ENCODE peak calls at places on chromosomes 6 and 20, in eight cellular contexts. One of them, this sample, is unnamed.

GRCh38 chr6:150813319-150813992 is 52.0 kb upstream of the MTHFD1L start:
- DNase-seq in right lobe of liver: no peak
- DNase-seq in Panc1: no peak
- DNase-seq in activated CD4-positive, alpha-beta T cell treated with anti-CD3 and anti-CD28 coated beads for 36 hours: peak
- DNase-seq in Caki2: peak
- DNase-seq in mucosa of gallbladder: no peak
- DNase-seq in PC-9: peak
- DNase-seq in RCC 7860: no peak
- DNase-seq in this sample: no peak

GRCh38 chr20:61940976-61941720 is 124.5 kb downstream of the TAF4 start:
- DNase-seq in right lobe of liver: no peak
- DNase-seq in Panc1: no peak
- DNase-seq in activated CD4-positive, alpha-beta T cell treated with anti-CD3 and anti-CD28 coated beads for 36 hours: no peak
- DNase-seq in Caki2: no peak
- DNase-seq in mucosa of gallbladder: no peak
- DNase-seq in PC-9: no peak
- DNase-seq in RCC 7860: no peak
- DNase-seq in this sample: no peak

GRCh38 chr20:33915726-33916331 is 77.9 kb upstream of the RALY start:
- DNase-seq in right lobe of liver: peak
- DNase-seq in Panc1: peak
- DNase-seq in activated CD4-positive, alpha-beta T cell treated with anti-CD3 and anti-CD28 coated beads for 36 hours: peak
- DNase-seq in Caki2: no peak
- DNase-seq in mucosa of gallbladder: peak
- DNase-seq in PC-9: peak
- DNase-seq in RCC 7860: no peak
- DNase-seq in this sample: no peak

GRCh38 chr20:13533946-13534345 is 104.8 kb downstream of the TASP1 start:
- DNase-seq in right lobe of liver: no peak
- DNase-seq in Panc1: no peak
- DNase-seq in activated CD4-positive, alpha-beta T cell treated with anti-CD3 and anti-CD28 coated beads for 36 hours: no peak
- DNase-seq in Caki2: no peak
- DNase-seq in mucosa of gallbladder: no peak
- DNase-seq in PC-9: no peak
- DNase-seq in RCC 7860: peak
- DNase-seq in this sample: no peak

GRCh38 chr20:23889775-23890187 is 10.2 kb upstream of the CST5 start:
- DNase-seq in right lobe of liver: peak
- DNase-seq in Panc1: peak
- DNase-seq in activated CD4-positive, alpha-beta T cell treated with anti-CD3 and anti-CD28 coated beads for 36 hours: peak
- DNase-seq in Caki2: peak
- DNase-seq in mucosa of gallbladder: peak
- DNase-seq in PC-9: peak
- DNase-seq in RCC 7860: no peak
- DNase-seq in this sample: peak

GRCh38 chr6:138250513-138251247 is 32.4 kb upstream of the PBOV1 start:
- DNase-seq in right lobe of liver: no peak
- DNase-seq in Panc1: no peak
- DNase-seq in activated CD4-positive, alpha-beta T cell treated with anti-CD3 and anti-CD28 coated beads for 36 hours: no peak
- DNase-seq in Caki2: no peak
- DNase-seq in mucosa of gallbladder: peak
- DNase-seq in PC-9: no peak
- DNase-seq in RCC 7860: peak
- DNase-seq in this sample: peak

GRCh38 chr6:156589281-156589680 is 187.9 kb upstream of the ARID1B start:
- DNase-seq in right lobe of liver: no peak
- DNase-seq in Panc1: no peak
- DNase-seq in activated CD4-positive, alpha-beta T cell treated with anti-CD3 and anti-CD28 coated beads for 36 hours: no peak
- DNase-seq in Caki2: no peak
- DNase-seq in mucosa of gallbladder: no peak
- DNase-seq in PC-9: no peak
- DNase-seq in RCC 7860: no peak
- DNase-seq in this sample: peak

GRCh38 chr6:149852881-149853280 is 11.3 kb downstream of the LRP11 start:
- DNase-seq in right lobe of liver: no peak
- DNase-seq in Panc1: no peak
- DNase-seq in activated CD4-positive, alpha-beta T cell treated with anti-CD3 and anti-CD28 coated beads for 36 hours: peak
- DNase-seq in Caki2: no peak
- DNase-seq in mucosa of gallbladder: no peak
- DNase-seq in PC-9: no peak
- DNase-seq in RCC 7860: no peak
- DNase-seq in this sample: no peak

GRCh38 chr20:62368629-62369507 is 1.8 kb upstream of the LAMA5 start:
- DNase-seq in right lobe of liver: no peak
- DNase-seq in Panc1: no peak
- DNase-seq in activated CD4-positive, alpha-beta T cell treated with anti-CD3 and anti-CD28 coated beads for 36 hours: peak
- DNase-seq in Caki2: peak
- DNase-seq in mucosa of gallbladder: no peak
- DNase-seq in PC-9: peak
- DNase-seq in RCC 7860: peak
- DNase-seq in this sample: no peak

GRCh38 chr6:165676435-165677068 is 13.5 kb upstream of the PDE10A start:
- DNase-seq in right lobe of liver: peak
- DNase-seq in Panc1: no peak
- DNase-seq in activated CD4-positive, alpha-beta T cell treated with anti-CD3 and anti-CD28 coated beads for 36 hours: no peak
- DNase-seq in Caki2: no peak
- DNase-seq in mucosa of gallbladder: no peak
- DNase-seq in PC-9: no peak
- DNase-seq in RCC 7860: no peak
- DNase-seq in this sample: no peak

GRCh38 chr20:43941476-43942212 is 27.0 kb downstream of the TOX2 start:
- DNase-seq in right lobe of liver: no peak
- DNase-seq in Panc1: no peak
- DNase-seq in activated CD4-positive, alpha-beta T cell treated with anti-CD3 and anti-CD28 coated beads for 36 hours: no peak
- DNase-seq in Caki2: no peak
- DNase-seq in mucosa of gallbladder: no peak
- DNase-seq in PC-9: peak
- DNase-seq in RCC 7860: no peak
- DNase-seq in this sample: no peak

GRCh38 chr6:30615958-30616810 is 859 bp downstream of the PPP1R10 start:
- DNase-seq in right lobe of liver: no peak
- DNase-seq in Panc1: no peak
- DNase-seq in activated CD4-positive, alpha-beta T cell treated with anti-CD3 and anti-CD28 coated beads for 36 hours: peak
- DNase-seq in Caki2: peak
- DNase-seq in mucosa of gallbladder: peak
- DNase-seq in PC-9: no peak
- DNase-seq in RCC 7860: no peak
- DNase-seq in this sample: no peak

GRCh38 chr6:34391023-34391485 is 1.4 kb downstream of the NUDT3 start:
- DNase-seq in right lobe of liver: peak
- DNase-seq in Panc1: no peak
- DNase-seq in activated CD4-positive, alpha-beta T cell treated with anti-CD3 and anti-CD28 coated beads for 36 hours: no peak
- DNase-seq in Caki2: peak
- DNase-seq in mucosa of gallbladder: peak
- DNase-seq in PC-9: peak
- DNase-seq in RCC 7860: peak
- DNase-seq in this sample: no peak

GRCh38 chr20:46260480-46260879 is 47.8 kb downstream of the CDH22 start:
- DNase-seq in right lobe of liver: peak
- DNase-seq in Panc1: no peak
- DNase-seq in activated CD4-positive, alpha-beta T cell treated with anti-CD3 and anti-CD28 coated beads for 36 hours: no peak
- DNase-seq in Caki2: no peak
- DNase-seq in mucosa of gallbladder: no peak
- DNase-seq in PC-9: no peak
- DNase-seq in RCC 7860: no peak
- DNase-seq in this sample: no peak

GRCh38 chr6:104109806-104110205 is 749.9 kb downstream of the HACE1 start:
- DNase-seq in right lobe of liver: no peak
- DNase-seq in Panc1: no peak
- DNase-seq in activated CD4-positive, alpha-beta T cell treated with anti-CD3 and anti-CD28 coated beads for 36 hours: no peak
- DNase-seq in Caki2: no peak
- DNase-seq in mucosa of gallbladder: no peak
- DNase-seq in PC-9: no peak
- DNase-seq in RCC 7860: no peak
- DNase-seq in this sample: no peak

GRCh38 chr20:15475483-15475882 is 1097.8 kb downstream of the KIF16B start:
- DNase-seq in right lobe of liver: peak
- DNase-seq in Panc1: no peak
- DNase-seq in activated CD4-positive, alpha-beta T cell treated with anti-CD3 and anti-CD28 coated beads for 36 hours: peak
- DNase-seq in Caki2: peak
- DNase-seq in mucosa of gallbladder: peak
- DNase-seq in PC-9: peak
- DNase-seq in RCC 7860: peak
- DNase-seq in this sample: peak

GRCh38 chr6:33759887-33760629 is 13.4 kb upstream of the IP6K3 start:
- DNase-seq in right lobe of liver: no peak
- DNase-seq in Panc1: no peak
- DNase-seq in activated CD4-positive, alpha-beta T cell treated with anti-CD3 and anti-CD28 coated beads for 36 hours: no peak
- DNase-seq in Caki2: no peak
- DNase-seq in mucosa of gallbladder: no peak
- DNase-seq in PC-9: no peak
- DNase-seq in RCC 7860: no peak
- DNase-seq in this sample: no peak

GRCh38 chr6:111087871-111088667 is 766 bp downstream of the SLC16A10 start:
- DNase-seq in right lobe of liver: peak
- DNase-seq in Panc1: no peak
- DNase-seq in activated CD4-positive, alpha-beta T cell treated with anti-CD3 and anti-CD28 coated beads for 36 hours: peak
- DNase-seq in Caki2: no peak
- DNase-seq in mucosa of gallbladder: no peak
- DNase-seq in PC-9: peak
- DNase-seq in RCC 7860: no peak
- DNase-seq in this sample: no peak

GRCh38 chr20:35034150-35034549 is 58.5 kb downstream of the TRPC4AP start:
- DNase-seq in right lobe of liver: no peak
- DNase-seq in Panc1: no peak
- DNase-seq in activated CD4-positive, alpha-beta T cell treated with anti-CD3 and anti-CD28 coated beads for 36 hours: no peak
- DNase-seq in Caki2: no peak
- DNase-seq in mucosa of gallbladder: no peak
- DNase-seq in PC-9: no peak
- DNase-seq in RCC 7860: no peak
- DNase-seq in this sample: no peak

GRCh38 chr20:46010491-46011405 is 2.0 kb downstream of the MMP9 start:
- DNase-seq in right lobe of liver: peak
- DNase-seq in Panc1: no peak
- DNase-seq in activated CD4-positive, alpha-beta T cell treated with anti-CD3 and anti-CD28 coated beads for 36 hours: peak
- DNase-seq in Caki2: no peak
- DNase-seq in mucosa of gallbladder: no peak
- DNase-seq in PC-9: no peak
- DNase-seq in RCC 7860: no peak
- DNase-seq in this sample: no peak

GRCh38 chr6:16049178-16049577 is 79.7 kb upstream of the MYLIP start:
- DNase-seq in right lobe of liver: no peak
- DNase-seq in Panc1: no peak
- DNase-seq in activated CD4-positive, alpha-beta T cell treated with anti-CD3 and anti-CD28 coated beads for 36 hours: no peak
- DNase-seq in Caki2: no peak
- DNase-seq in mucosa of gallbladder: no peak
- DNase-seq in PC-9: no peak
- DNase-seq in RCC 7860: no peak
- DNase-seq in this sample: peak